ENCODE peak calls at places on chromosomes 5 and 9, in ten cellular contexts. I, N, B, R, F, A, S, G, Q and J are unnamed samples.

GRCh38 chr5:97915101-97915500 is 732.1 kb upstream of the RIOK2 start:
- DNase-seq in N (no peak), R (no peak), Q (no peak), F (no peak), G (no peak), I (no peak), A (no peak), B (no peak), S (no peak), J (no peak)

GRCh38 chr9:124257865-124258764 is at the start of gene NEK6:
- DNase-seq in I (peak; percentile 39), F (no peak), R (no peak), B (peak; percentile 75), G (no peak), A (peak; percentile 92), Q (no peak), S (peak; percentile 45), N (no peak), J (no peak)

GRCh38 chr5:65611524-65611923 is 12.6 kb downstream of the TRIM23 start:
- DNase-seq in Q (peak; percentile 73), A (no peak), S (no peak), R (no peak), N (no peak), I (peak; percentile 94), G (peak; percentile 59), F (peak; percentile 1), B (no peak), J (no peak)

GRCh38 chr5:155616779-155617392 is 603.3 kb downstream of the KIF4B start:
- DNase-seq in S (no peak), R (no peak), B (peak; percentile 62), A (no peak), F (no peak), Q (peak; percentile 38), G (no peak), I (no peak), N (peak; percentile 75), J (peak; percentile 33)

GRCh38 chr9:81599837-81600236 is 89.5 kb downstream of the TLE1 start:
- DNase-seq in R (no peak), I (no peak), N (no peak), A (no peak), S (no peak), Q (no peak), B (no peak), F (no peak), G (no peak), J (no peak)

GRCh38 chr5:80668016-80668969 is 13.5 kb upstream of the DHFR start:
- DNase-seq in N (peak; percentile 43), B (peak; percentile 75), Q (peak; percentile 2), I (no peak), F (peak; percentile 15), A (peak; percentile 79), R (no peak), S (no peak), G (peak; percentile 64), J (no peak)

GRCh38 chr9:1332161-1332560 is 282.0 kb downstream of the DMRT2 start:
- DNase-seq in F (no peak), A (no peak), R (no peak), B (no peak), G (no peak), I (peak; percentile 38), N (no peak), Q (no peak), S (no peak), J (peak; percentile 16)

GRCh38 chr5:158802941-158803341 is 296.8 kb downstream of the EBF1 start:
- DNase-seq in N (no peak), F (no peak), A (no peak), B (no peak), Q (no peak), S (no peak), G (no peak), R (no peak), I (no peak), J (no peak)

GRCh38 chr9:3385871-3386270 is 139.9 kb downstream of the RFX3 start:
- DNase-seq in B (no peak), N (no peak), F (no peak), S (no peak), I (no peak), G (no peak), R (no peak), Q (no peak), A (no peak), J (no peak)

DNA sequence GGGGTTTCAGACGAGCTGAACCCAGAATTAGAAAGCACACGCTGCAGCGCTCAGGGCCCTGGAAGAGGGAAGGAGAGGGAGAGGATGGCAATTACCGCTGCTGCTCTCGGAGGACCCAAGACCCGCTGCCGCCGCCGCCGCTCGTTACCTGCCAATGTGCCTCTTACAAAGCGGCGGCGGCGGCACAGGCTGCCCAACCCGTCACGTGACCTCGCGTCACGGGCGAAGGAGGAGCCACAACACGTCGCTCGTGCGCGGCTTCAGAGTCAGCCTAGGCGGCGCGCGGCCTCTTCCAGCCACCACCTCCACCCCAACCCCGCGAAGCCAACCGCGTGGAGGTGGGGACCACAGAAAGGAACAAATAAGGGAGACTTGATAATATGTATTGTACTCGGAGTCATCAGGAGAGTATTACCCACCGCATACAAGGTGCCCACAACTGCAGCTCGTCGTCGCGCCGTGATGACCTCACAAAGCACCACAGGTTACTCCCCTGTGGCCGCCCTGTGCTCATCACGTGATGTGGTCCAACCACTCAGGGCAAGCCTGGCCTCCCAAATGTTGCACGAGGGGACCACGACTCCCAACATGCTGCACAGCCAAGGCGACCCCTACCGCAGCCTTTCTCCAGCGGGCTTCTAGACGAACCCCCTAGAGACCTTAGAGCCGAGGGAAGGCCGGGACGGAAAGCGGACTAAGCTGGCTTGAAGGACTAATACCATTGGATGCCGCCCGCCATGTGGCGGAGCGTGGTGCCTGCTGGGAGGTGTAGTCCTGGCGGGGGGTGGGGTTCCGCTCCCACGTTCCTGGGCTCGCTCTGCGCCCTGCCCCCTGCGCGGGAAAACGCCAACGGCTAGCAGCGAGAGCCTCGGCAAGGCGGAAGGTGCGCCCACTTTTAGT is at the start of gene UBAP2:
- DNase-seq in Q (peak; percentile 93), S (peak; percentile 95), A (peak; percentile 99), R (peak; percentile 97), F (peak; percentile 90), N (peak; percentile 98), I (peak; percentile 92), B (peak; percentile 99), G (peak; percentile 98), J (peak; percentile 98)
- TF ChIP-seq CTCF in Q (no peak), S (peak; percentile 13), A (no peak), R (no peak), F (no peak), N (no peak), I (no peak), B (peak; percentile 4), G (no peak), J (no peak)

DNA sequence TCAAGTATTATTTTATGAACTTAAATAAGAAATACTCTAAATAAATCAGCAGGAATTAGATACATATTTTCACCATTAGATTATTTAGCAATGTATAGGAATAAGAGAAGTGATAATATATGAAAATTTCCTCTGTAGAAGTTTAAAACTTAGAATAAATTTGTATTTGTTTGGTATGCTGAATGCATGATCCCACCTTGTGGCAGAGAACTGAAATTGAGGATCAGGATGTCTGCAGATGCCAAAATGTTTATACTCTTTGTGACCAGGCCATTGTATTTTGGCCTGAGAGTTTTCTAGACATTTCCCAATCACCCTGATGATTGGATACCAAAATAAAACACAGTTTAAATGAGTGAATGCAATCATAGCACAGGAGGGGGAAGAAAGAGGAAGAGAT is 6.3 kb downstream of the TYRP1 start:
- DNase-seq in I (no peak), F (no peak), S (peak; percentile 6), N (peak; percentile 34), G (no peak), Q (no peak), A (no peak), R (no peak), B (no peak), J (peak; percentile 29)
- TF ChIP-seq CTCF in I (no peak), F (no peak), S (peak; percentile 63), N (peak; percentile 37), G (no peak), Q (no peak), A (no peak), R (no peak), B (no peak), J (no peak)

DNA sequence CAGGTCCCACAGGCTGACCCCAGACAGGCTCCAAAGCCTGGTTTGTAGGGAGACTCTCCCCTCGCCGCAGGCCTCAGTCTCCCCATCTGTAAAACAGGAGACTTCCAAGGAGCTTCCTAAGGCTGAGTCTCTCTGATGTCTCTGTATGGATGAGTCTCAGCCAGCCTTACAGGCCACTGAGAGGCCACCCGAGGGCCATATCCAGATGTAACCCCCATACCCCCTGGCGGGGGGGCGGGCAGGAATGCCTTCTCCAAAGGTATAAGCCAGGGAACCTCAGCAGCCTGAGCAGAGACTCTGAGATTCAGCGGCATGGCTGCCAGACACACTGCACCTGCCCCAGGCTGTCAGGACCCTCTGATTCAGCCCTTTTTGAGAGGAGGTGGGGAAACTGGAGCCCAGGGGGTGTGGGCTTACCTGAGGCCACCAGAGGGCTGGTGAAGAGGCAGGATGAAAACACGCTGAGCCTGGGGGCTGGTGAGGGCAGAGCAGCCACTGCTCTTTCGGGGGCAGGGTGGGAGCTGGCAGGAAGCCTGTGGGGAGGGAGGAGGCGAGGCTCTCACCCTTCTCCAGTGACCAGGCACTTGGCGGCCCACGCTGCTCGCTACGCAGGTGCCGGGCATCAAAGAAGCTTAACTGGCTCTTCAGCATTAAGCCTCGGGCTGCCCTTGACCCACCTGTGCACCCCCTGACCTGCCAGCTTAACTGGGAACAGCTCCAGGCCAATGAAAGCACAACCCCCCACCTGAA is 5.5 kb upstream of the SUSD3 start:
- DNase-seq in Q (no peak), S (no peak), I (no peak), G (no peak), R (no peak), B (no peak), F (no peak), A (no peak), N (peak; percentile 74), J (no peak)
- TF ChIP-seq CTCF in Q (no peak), S (no peak), I (no peak), G (no peak), R (no peak), B (no peak), F (no peak), A (no peak), N (peak; percentile 26), J (no peak)

GRCh38 chr5:139425497-139425896 is 13.8 kb downstream of the DNAJC18 start:
- DNase-seq in B (no peak), F (no peak), A (no peak), S (no peak), N (no peak), R (no peak), Q (no peak), G (no peak), I (no peak), J (no peak)

GRCh38 chr5:139418804-139419203 is 14.9 kb upstream of the SPATA24 start:
- DNase-seq in F (no peak), B (no peak), R (no peak), Q (no peak), S (no peak), G (no peak), A (no peak), N (no peak), I (no peak), J (no peak)

GRCh38 chr5:139419226-139419625 is 15.3 kb upstream of the SPATA24 start:
- DNase-seq in Q (no peak), I (no peak), G (no peak), R (peak; percentile 11), N (no peak), A (no peak), F (no peak), S (no peak), B (no peak), J (no peak)

GRCh38 chr5:139419793-139420192 is 15.9 kb upstream of the SPATA24 start:
- DNase-seq in I (no peak), Q (no peak), A (no peak), N (no peak), R (no peak), G (no peak), B (no peak), S (no peak), F (no peak), J (no peak)

GRCh38 chr5:139422307-139422893 is 16.9 kb downstream of the DNAJC18 start:
- DNase-seq in R (no peak), Q (peak; percentile 59), B (no peak), F (no peak), S (peak; percentile 73), G (no peak), N (peak; percentile 84), I (peak; percentile 70), A (no peak), J (peak; percentile 84)
- TF ChIP-seq CTCF in R (peak; percentile 53), Q (peak; percentile 90), B (peak; percentile 94), F (peak; percentile 72), S (peak; percentile 85), G (peak; percentile 82), N (peak; percentile 98), I (peak; percentile 71), A (peak; percentile 86), J (peak; percentile 93)